ENCODE peak calls at places on chromosome 2, in six cellular contexts. Z is AG04449, I is fibroblast of pulmonary artery, E is Caco-2, O is spleen, L is upper lobe of right lung. U is an unnamed sample.
A peak's percentile ranks its signal among the peaks of the same experiment; 100 is the strongest.

GRCh38 chr2:231708773-231709635 is 679 bp downstream of the PTMA start:
- DNase-seq in O (peak; percentile 94), E (no peak), I (peak; percentile 38), Z (no peak), L (peak; percentile 87), U (no peak)

GRCh38 chr2:45242161-45242741 is 233.0 kb upstream of the SIX2 start:
- DNase-seq in E (no peak), L (no peak), Z (no peak), I (peak; percentile 50), O (no peak), U (no peak)

GRCh38 chr2:54329482-54330225 is 73.6 kb upstream of the TSPYL6 start:
- DNase-seq in I (peak; percentile 67), Z (no peak), O (no peak), L (no peak), E (no peak), U (no peak)

GRCh38 chr2:762646-763045 is 85.4 kb upstream of the TMEM18 start:
- DNase-seq in Z (no peak), O (no peak), E (no peak), L (no peak), I (no peak), U (no peak)

GRCh38 chr2:20291106-20291564 is 59.5 kb downstream of the PUM2 start:
- DNase-seq in O (no peak), I (peak; percentile 88), E (peak; percentile 83), Z (peak; percentile 23), L (no peak), U (peak; percentile 32)

GRCh38 chr2:204664708-204665121 is 119.4 kb downstream of the PARD3B start:
- DNase-seq in O (no peak), E (no peak), Z (no peak), L (no peak), I (peak; percentile 83), U (no peak)

GRCh38 chr2:145744541-145745386 is 1224.8 kb upstream of the ZEB2 start:
- DNase-seq in I (peak; percentile 87), L (no peak), Z (peak; percentile 82), O (no peak), E (no peak), U (no peak)

GRCh38 chr2:219634171-219634940 is 6.9 kb downstream of the SLC4A3 start:
- DNase-seq in L (no peak), E (no peak), I (no peak), Z (no peak), O (no peak), U (no peak)

GRCh38 chr2:62705007-62705829 is at the start of gene EHBP1:
- DNase-seq in L (peak; percentile 99), O (peak; percentile 99), Z (peak; percentile 99), E (peak; percentile 100), I (peak; percentile 100), U (peak; percentile 94)

GRCh38 chr2:62705859-62706720 is 577 bp downstream of the EHBP1 start:
- DNase-seq in E (peak; percentile 89), Z (no peak), L (peak; percentile 85), I (peak; percentile 51), O (no peak), U (no peak)

GRCh38 chr2:62706721-62707516 is 1.4 kb downstream of the EHBP1 start:
- DNase-seq in L (no peak), O (no peak), E (no peak), Z (no peak), I (no peak), U (no peak)

GRCh38 chr2:62711832-62712494 is 6.5 kb downstream of the EHBP1 start:
- DNase-seq in E (no peak), I (no peak), O (no peak), Z (no peak), L (no peak), U (no peak)

DNA sequence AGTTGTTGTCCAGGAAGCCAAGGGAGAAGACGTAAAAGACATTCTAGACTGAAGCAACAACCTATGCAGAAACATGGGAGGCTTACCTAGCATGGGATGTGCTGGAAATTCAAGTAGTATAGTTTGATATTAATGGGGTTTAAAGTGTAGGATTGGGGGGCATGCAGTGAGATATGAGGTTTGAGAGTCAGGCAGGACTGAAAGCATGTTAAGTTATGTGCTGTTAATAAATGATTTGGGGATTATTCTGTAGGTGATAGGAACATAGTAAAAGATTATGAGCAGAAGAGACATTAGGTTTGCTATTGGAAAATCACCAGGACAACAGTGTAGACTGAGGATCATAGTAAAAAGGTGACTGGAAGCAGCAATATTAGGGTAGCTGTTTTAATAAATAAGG is 3.2 kb downstream of the EHBP1 start:
- DNase-seq in I (no peak), E (no peak), Z (no peak), L (no peak), O (no peak), U (no peak)
- H3K4me3 ChIP-seq in I (no peak overlapping the region), E (no peak overlapping the region), Z (peak overlapping the region; percentile 80), L (no peak overlapping the region), O (no peak overlapping the region), U (no peak overlapping the region)

GRCh38 chr2:16624419-16624745 is 41.3 kb downstream of the CYRIA start:
- DNase-seq in E (no peak), I (no peak), L (no peak), Z (no peak), O (no peak), U (no peak)
- TF ChIP-seq CTCF in E (no peak), I (no peak), L (no peak), Z (no peak), O (no peak), U (no peak)

GRCh38 chr2:222294996-222295367 is 3.8 kb downstream of the PAX3 start:
- DNase-seq in L (no peak), O (no peak), Z (no peak), I (no peak), E (no peak), U (no peak)

GRCh38 chr2:222295368-222296041 is 3.3 kb downstream of the PAX3 start:
- DNase-seq in O (no peak), Z (no peak), E (no peak), I (peak; percentile 20), L (no peak), U (no peak)

GRCh38 chr2:222292738-222293134 is 6.1 kb downstream of the PAX3 start:
- DNase-seq in L (no peak), E (no peak), O (no peak), Z (no peak), I (no peak), U (no peak)

GRCh38 chr2:222292113-222292737 is 6.6 kb downstream of the PAX3 start:
- DNase-seq in L (no peak), E (no peak), I (no peak), O (no peak), Z (no peak), U (no peak)

GRCh38 chr2:222293660-222294630 is 4.9 kb downstream of the PAX3 start:
- DNase-seq in O (no peak), L (no peak), Z (no peak), E (no peak), I (no peak), U (no peak)
- H3K4me3 ChIP-seq in O (no peak overlapping the region), L (no peak overlapping the region), Z (peak overlapping the region; percentile 1), E (no peak overlapping the region), I (no peak overlapping the region), U (no peak overlapping the region)

DNA sequence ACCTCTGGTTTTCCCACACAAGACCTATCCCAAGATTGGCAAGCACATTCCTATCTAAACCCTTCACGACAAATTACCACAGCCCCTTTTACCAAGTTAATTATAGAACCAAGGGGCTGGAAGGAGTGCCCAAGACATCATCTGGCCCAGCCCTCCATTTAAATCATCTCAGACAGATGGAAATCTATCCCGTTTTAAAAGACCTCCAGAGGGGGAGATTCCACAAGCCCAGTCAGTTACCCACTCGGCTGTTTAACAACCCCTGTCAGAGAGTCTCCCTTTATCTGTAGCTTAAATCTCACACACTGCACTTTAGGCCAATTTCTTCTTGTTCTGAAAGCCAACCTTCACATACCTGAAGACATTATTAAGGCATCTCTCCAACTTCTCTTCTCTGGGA is 179.1 kb upstream of the MEIS1 start:
- DNase-seq in E (no peak), Z (no peak), O (no peak), I (no peak), L (no peak), U (no peak)
- TF ChIP-seq CTCF in E (no peak), Z (no peak), O (no peak), I (no peak), L (no peak), U (no peak)

GRCh38 chr2:187403568-187404260 is 44.3 kb downstream of the CALCRL start:
- DNase-seq in I (peak; percentile 44), E (no peak), L (no peak), O (no peak), Z (no peak), U (no peak)
- H3K4me3 ChIP-seq in I (no peak overlapping the region), E (no peak overlapping the region), L (no peak overlapping the region), O (no peak overlapping the region), Z (no peak overlapping the region), U (no peak overlapping the region)

U was measured in LNCaP clone FGC.